ENCODE peak calls at places on chromosomes 6 and 20, in nine cellular contexts. T is NCI-H1048, H is KG1, S is H4, E is HFFc6, P is occipital lobe, N is kidney, Z is NCI-H1105 treated with DMSO at 0.1 percent for 48 hours, A is heart left ventricle. J is an unnamed sample.

GRCh38 chr20:45833030-45833882 is at the start of gene SNX21:
- DNase-seq in T (peak), H (no peak), S (peak), E (peak), P (peak), N (peak), Z (peak), A (peak), J (peak)

GRCh38 chr20:10094566-10095173 is 59.9 kb downstream of the ANKEF1 start:
- DNase-seq in T (no peak), H (no peak), S (no peak), E (no peak), P (no peak), N (no peak), Z (no peak), A (no peak), J (no peak)

GRCh38 chr20:64001607-64002011 is 20.7 kb downstream of the PRPF6 start:
- DNase-seq in T (no peak), H (no peak), S (peak), E (no peak), P (no peak), N (no peak), Z (peak), A (no peak), J (no peak)

GRCh38 chr20:45070932-45071632 is 29.8 kb downstream of the KCNS1 start:
- DNase-seq in T (no peak), H (no peak), S (no peak), E (no peak), P (no peak), N (no peak), Z (no peak), A (no peak), J (no peak)

GRCh38 chr20:11891081-11891826 is 26.4 kb upstream of the BTBD3 start:
- DNase-seq in T (peak), H (peak), S (peak), E (peak), P (peak), N (peak), Z (peak), A (peak), J (peak)

GRCh38 chr20:19241440-19241839 is 29.0 kb downstream of the SLC24A3 start:
- DNase-seq in T (no peak), H (no peak), S (no peak), E (no peak), P (peak), N (no peak), Z (no peak), A (no peak), J (no peak)

GRCh38 chr6:138377844-138378243 is at the start of gene SMIM28:
- DNase-seq in T (no peak), H (no peak), S (no peak), E (no peak), P (no peak), N (no peak), Z (peak), A (no peak), J (no peak)

GRCh38 chr6:21598662-21599061 is 5.1 kb downstream of the SOX4 start:
- DNase-seq in T (no peak), H (no peak), S (no peak), E (no peak), P (no peak), N (no peak), Z (no peak), A (no peak), J (peak)

GRCh38 chr20:830011-830521 is 3.4 kb upstream of the FAM110A start:
- DNase-seq in T (no peak), H (no peak), S (no peak), E (peak), P (no peak), N (peak), Z (no peak), A (no peak), J (no peak)

GRCh38 chr20:61442075-61442670 is 190.1 kb downstream of the CDH4 start:
- DNase-seq in T (no peak), H (no peak), S (no peak), E (no peak), P (no peak), N (no peak), Z (peak), A (no peak), J (no peak)

GRCh38 chr20:31788578-31788977 is 30.6 kb upstream of the MYLK2 start:
- DNase-seq in T (no peak), H (no peak), S (no peak), E (peak), P (no peak), N (no peak), Z (no peak), A (no peak), J (no peak)

GRCh38 chr6:116772450-116772849 is 6.9 kb upstream of the FAM162B start:
- DNase-seq in T (no peak), H (no peak), S (no peak), E (no peak), P (no peak), N (no peak), Z (no peak), A (no peak), J (no peak)

GRCh38 chr6:138691595-138692057 is 81.9 kb upstream of the CCDC28A start:
- DNase-seq in T (no peak), H (no peak), S (no peak), E (peak), P (no peak), N (no peak), Z (peak), A (no peak), J (peak)

GRCh38 chr6:45185403-45186251 is 142.5 kb upstream of the RUNX2 start:
- DNase-seq in T (no peak), H (no peak), S (no peak), E (no peak), P (no peak), N (no peak), Z (no peak), A (no peak), J (no peak)

GRCh38 chr6:4740032-4740431 is 36.2 kb upstream of the CDYL start:
- DNase-seq in T (no peak), H (no peak), S (no peak), E (no peak), P (no peak), N (no peak), Z (no peak), A (no peak), J (no peak)

GRCh38 chr20:46050444-46050843 is 21.4 kb downstream of the SLC12A5 start:
- DNase-seq in T (no peak), H (no peak), S (no peak), E (no peak), P (no peak), N (no peak), Z (no peak), A (no peak), J (no peak)

GRCh38 chr6:43014434-43014909 is 423 bp downstream of the KLHDC3 start:
- DNase-seq in T (no peak), H (no peak), S (no peak), E (peak), P (no peak), N (no peak), Z (no peak), A (no peak), J (no peak)

GRCh38 chr6:50791900-50792508 is 26.7 kb upstream of the TFAP2B start:
- DNase-seq in T (peak), H (peak), S (peak), E (peak), P (no peak), N (no peak), Z (peak), A (no peak), J (peak)

GRCh38 chr6:101146389-101146788 is 247.1 kb upstream of the GRIK2 start:
- DNase-seq in T (no peak), H (no peak), S (peak), E (no peak), P (no peak), N (no peak), Z (no peak), A (no peak), J (peak)

GRCh38 chr6:116975600-116975999 is 98.6 kb downstream of the RFX6 start:
- DNase-seq in T (no peak), H (no peak), S (no peak), E (peak), P (no peak), N (no peak), Z (no peak), A (no peak), J (no peak)

GRCh38 chr20:45518282-45518681 is 2.9 kb upstream of the SPINT3 start:
- DNase-seq in T (no peak), H (no peak), S (peak), E (no peak), P (no peak), N (no peak), Z (no peak), A (no peak), J (no peak)

GRCh38 chr6:82783587-82784253 is 281.9 kb downstream of the UBE3D start:
- DNase-seq in T (no peak), H (no peak), S (no peak), E (no peak), P (no peak), N (no peak), Z (peak), A (no peak), J (no peak)

GRCh38 chr6:129684323-129684884 is 25.6 kb downstream of the ARHGAP18 start:
- DNase-seq in T (no peak), H (no peak), S (no peak), E (no peak), P (no peak), N (no peak), Z (no peak), A (no peak), J (no peak)

GRCh38 chr6:165308926-165309731 is at the start of gene C6orf118:
- DNase-seq in T (peak), H (peak), S (peak), E (no peak), P (peak), N (peak), Z (peak), A (peak), J (peak)

GRCh38 chr6:155272353-155273222 is 8.8 kb downstream of the CLDN20 start:
- DNase-seq in T (no peak), H (no peak), S (no peak), E (no peak), P (no peak), N (no peak), Z (no peak), A (no peak), J (peak)